ENCODE peak calls at places on chromosomes 3 and 15, in five cellular contexts. I is H9, W is trophoblast cell, D is mesenchymal stem cell, T is H1. U is an unnamed sample.

GRCh38 chr3:141421639-141422319 is 53.5 kb downstream of the ZBTB38 start:
- DNase-seq in I (no peak), W (peak; percentile 30), D (peak; percentile 80), T (no peak), U (no peak)

GRCh38 chr3:115922681-115923347 is 299.5 kb downstream of the GAP43 start:
- DNase-seq in I (peak; percentile 64), W (no peak), D (peak; percentile 46), T (peak; percentile 64), U (no peak)

GRCh38 chr3:10508619-10509260 is 3.4 kb upstream of the ATP2B2 start:
- DNase-seq in I (no peak), W (no peak), D (no peak), T (no peak), U (no peak)

GRCh38 chr15:67148196-67148701 is 82.8 kb downstream of the SMAD3 start:
- DNase-seq in I (no peak), W (peak; percentile 73), D (peak; percentile 76), T (no peak), U (no peak)

GRCh38 chr3:63046580-63046979 is 171.4 kb upstream of the CADPS start:
- DNase-seq in I (no peak), W (no peak), D (no peak), T (no peak), U (no peak)

GRCh38 chr15:96416934-96417759 is 86.6 kb downstream of the NR2F2 start:
- DNase-seq in I (peak; percentile 58), W (no peak), D (peak; percentile 28), T (peak; percentile 63), U (no peak)

GRCh38 chr3:9251055-9251786 is 1.8 kb upstream of the SRGAP3 start:
- DNase-seq in I (peak; percentile 22), W (no peak), D (no peak), T (no peak), U (no peak)

GRCh38 chr3:188824596-188824995 is 347.2 kb upstream of the TPRG1 start:
- DNase-seq in I (no peak), W (no peak), D (no peak), T (no peak), U (no peak)

GRCh38 chr15:44308415-44308814 is 19.9 kb downstream of the GOLM2 start:
- DNase-seq in I (no peak), W (no peak), D (no peak), T (no peak), U (no peak)

GRCh38 chr15:71071529-71071928 is 43.7 kb upstream of the THSD4 start:
- DNase-seq in I (no peak), W (no peak), D (no peak), T (no peak), U (no peak)

GRCh38 chr15:70555713-70556112 is 207.6 kb downstream of the UACA start:
- DNase-seq in I (peak; percentile 15), W (no peak), D (no peak), T (peak; percentile 33), U (no peak)

GRCh38 chr15:50210462-50211264 is 28.7 kb downstream of the SLC27A2 start:
- DNase-seq in I (no peak), W (no peak), D (no peak), T (no peak), U (no peak)

GRCh38 chr15:41620536-41621199 is 39.5 kb upstream of the MGA start:
- DNase-seq in I (peak; percentile 66), W (no peak), D (peak; percentile 13), T (no peak), U (peak; percentile 17)

GRCh38 chr3:139460529-139460928 is 15.8 kb downstream of the RBP2 start:
- DNase-seq in I (no peak), W (no peak), D (no peak), T (no peak), U (no peak)

GRCh38 chr3:48122504-48122903 is 65.7 kb downstream of the CDC25A start:
- DNase-seq in I (no peak), W (peak; percentile 26), D (no peak), T (no peak), U (no peak)

GRCh38 chr3:185781759-185782158 is 43.1 kb downstream of the IGF2BP2 start:
- DNase-seq in I (no peak), W (no peak), D (peak; percentile 71), T (no peak), U (no peak)

GRCh38 chr3:119550090-119550910 is 9.1 kb downstream of the CD80 start:
- DNase-seq in I (no peak), W (no peak), D (no peak), T (no peak), U (no peak)

GRCh38 chr15:63373330-63373729 is 8.3 kb downstream of the CA12 start:
- DNase-seq in I (no peak), W (no peak), D (no peak), T (no peak), U (no peak)
- H3K23ac ChIP-seq in I (no peak overlapping the region), W (no peak overlapping the region), D (no peak overlapping the region), T (no peak overlapping the region), U (no peak overlapping the region)

DNA sequence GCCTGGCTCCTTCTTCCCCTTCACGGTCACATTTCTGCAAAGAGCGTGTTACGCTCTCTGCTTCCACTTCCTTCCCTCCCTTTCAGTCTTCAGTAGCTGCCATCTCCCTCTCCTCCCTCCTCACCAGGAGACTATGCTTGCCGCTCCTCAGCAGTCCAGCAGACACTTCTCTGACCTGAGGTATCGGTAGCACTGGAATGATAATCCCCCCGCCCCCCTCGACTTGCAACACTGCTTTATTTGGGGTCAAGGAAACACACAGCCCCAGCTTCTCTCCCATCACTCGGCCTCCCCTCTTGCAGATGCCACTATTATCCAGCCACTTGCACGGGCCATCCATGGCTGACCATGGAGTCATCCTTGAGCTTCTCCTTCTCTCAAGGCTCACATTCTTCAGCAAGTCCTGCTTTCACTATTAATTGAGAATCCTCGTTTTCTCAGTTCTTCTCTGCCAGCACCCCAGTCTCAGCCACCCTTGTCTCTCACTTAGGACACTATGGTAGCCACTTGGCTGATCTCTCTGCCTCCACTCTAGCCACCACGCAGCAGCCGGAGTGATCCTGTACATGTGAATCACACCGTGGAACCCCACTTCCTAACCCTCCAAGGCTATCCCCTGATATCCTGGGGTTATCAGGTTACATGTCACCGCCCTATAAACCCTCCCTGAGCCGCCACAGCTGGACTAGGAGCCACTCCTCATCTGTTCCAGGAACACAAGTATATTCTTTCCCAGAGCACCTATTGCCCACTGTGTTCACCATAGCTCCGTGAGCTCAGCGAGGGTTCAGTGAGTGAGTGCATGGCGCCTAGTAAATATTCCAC is 960 bp upstream of the PARP14 start:
- DNase-seq in I (peak; percentile 29), W (no peak), D (peak; percentile 42), T (no peak), U (no peak)
- H2BK12ac ChIP-seq in I (no peak overlapping the region), W (peak overlapping the region; percentile 21), D (no peak overlapping the region), T (peak overlapping the region; percentile 75), U (no peak overlapping the region)

GRCh38 chr15:69305204-69305931 is 6.7 kb downstream of the PAQR5 start:
- DNase-seq in I (no peak), W (no peak), D (peak; percentile 95), T (no peak), U (no peak)

GRCh38 chr15:69304176-69304533 is 5.4 kb downstream of the PAQR5 start:
- DNase-seq in I (no peak), W (no peak), D (peak; percentile 97), T (no peak), U (no peak)

GRCh38 chr15:69307939-69308338 is 9.2 kb downstream of the PAQR5 start:
- DNase-seq in I (no peak), W (no peak), D (no peak), T (no peak), U (no peak)

GRCh38 chr15:69303337-69304175 is 4.8 kb downstream of the PAQR5 start:
- DNase-seq in I (no peak), W (no peak), D (no peak), T (no peak), U (no peak)

DNA sequence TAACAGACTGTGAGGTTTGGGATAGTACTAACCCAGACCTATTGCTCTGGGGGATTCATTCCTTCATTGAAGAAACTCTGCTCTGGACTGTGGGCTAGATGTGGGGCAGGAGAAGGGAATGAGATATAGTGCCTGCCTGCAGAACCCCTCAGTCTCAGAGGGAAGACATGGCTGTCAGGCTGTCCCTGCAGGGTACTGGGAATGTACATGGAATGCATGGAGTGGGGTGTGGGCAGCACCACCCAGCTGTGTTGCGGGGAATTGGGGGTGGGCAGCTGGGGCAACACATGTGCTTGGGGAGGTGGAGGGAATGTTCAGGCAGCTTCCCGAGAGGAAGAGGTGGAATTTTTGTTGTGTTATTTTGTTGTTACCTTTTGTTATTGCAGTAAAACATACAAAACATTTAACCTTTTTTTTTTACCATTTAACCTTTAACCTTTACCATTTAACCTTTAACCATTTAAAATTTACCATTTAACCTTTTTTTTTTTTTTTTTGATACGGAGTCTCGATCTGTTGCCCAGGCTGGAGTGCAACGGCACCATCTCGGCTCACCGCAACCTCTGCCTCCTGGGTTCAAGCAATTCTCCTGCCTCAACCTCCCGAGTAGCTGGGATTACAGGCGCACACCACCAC is 7.3 kb downstream of the PAQR5 start:
- DNase-seq in I (no peak), W (no peak), D (no peak), T (no peak), U (no peak)
- H3K23ac ChIP-seq in I (no peak overlapping the region), W (no peak overlapping the region), D (no peak overlapping the region), T (no peak overlapping the region), U (no peak overlapping the region)

GRCh38 chr15:90227336-90227735 is 6.4 kb downstream of the CIB1 start:
- DNase-seq in I (no peak), W (no peak), D (no peak), T (no peak), U (no peak)

GRCh38 chr15:90228960-90229359 is 4.8 kb downstream of the CIB1 start:
- DNase-seq in I (no peak), W (no peak), D (no peak), T (no peak), U (no peak)

GRCh38 chr15:90230071-90230494 is 3.7 kb downstream of the CIB1 start:
- DNase-seq in I (no peak), W (no peak), D (no peak), T (no peak), U (no peak)

GRCh38 chr15:90225504-90226234 is 8.1 kb downstream of the CIB1 start:
- DNase-seq in I (no peak), W (no peak), D (no peak), T (no peak), U (no peak)

GRCh38 chr15:90227816-90228772 is 5.6 kb downstream of the CIB1 start:
- DNase-seq in I (no peak), W (no peak), D (no peak), T (no peak), U (no peak)
- H2BK12ac ChIP-seq in I (no peak overlapping the region), W (no peak overlapping the region), D (no peak overlapping the region), T (no peak overlapping the region), U (no peak overlapping the region)

GRCh38 chr3:45599424-45599886 is 4.9 kb downstream of the LIMD1 start:
- DNase-seq in I (no peak), W (no peak), D (no peak), T (no peak), U (no peak)
- H3K23ac ChIP-seq in I (no peak overlapping the region), W (no peak overlapping the region), D (no peak overlapping the region), T (no peak overlapping the region), U (peak overlapping the region; percentile 27)

U was measured in neuronal stem cell.